ENCODE peak calls at places on chromosome 7, in eight cellular contexts. M, I, G, L, N, A, F and T are unnamed samples.
A peak's percentile ranks its signal among the peaks of the same experiment; 100 is the strongest.

GRCh38 chr7:42914726-42915045 is 2.8 kb upstream of the C7orf25 start:
- DNase-seq in N (no peak), I (peak; percentile 54), F (no peak), M (no peak), G (no peak), A (no peak), L (no peak), T (no peak)

GRCh38 chr7:113120647-113121046 is 2.3 kb upstream of the SMIM30 start:
- DNase-seq in G (no peak), L (no peak), I (no peak), M (no peak), A (no peak), F (no peak), N (peak; percentile 34), T (no peak)

GRCh38 chr7:636396-636795 is 90.1 kb upstream of the DNAAF5 start:
- DNase-seq in A (no peak), I (peak; percentile 38), M (no peak), L (peak; percentile 85), N (no peak), G (no peak), F (peak; percentile 31), T (peak; percentile 42)

GRCh38 chr7:80883188-80884025 is 35.4 kb downstream of the SEMA3C start:
- DNase-seq in A (no peak), I (peak; percentile 99), M (no peak), L (peak; percentile 96), N (peak; percentile 99), G (peak; percentile 98), F (peak; percentile 79), T (peak; percentile 72)

GRCh38 chr7:33495207-33495606 is 365.8 kb downstream of the BBS9 start:
- DNase-seq in I (peak; percentile 58), L (no peak), M (no peak), F (peak; percentile 22), G (peak; percentile 84), A (no peak), N (peak; percentile 19), T (no peak)

GRCh38 chr7:152970481-152970880 is 210.9 kb downstream of the ACTR3B start:
- DNase-seq in F (no peak), I (no peak), L (no peak), A (no peak), M (no peak), G (no peak), N (no peak), T (no peak)

GRCh38 chr7:55552320-55553086 is 19.8 kb downstream of the VOPP1 start:
- DNase-seq in L (peak; percentile 37), F (peak; percentile 64), M (peak; percentile 70), I (peak; percentile 96), A (no peak), G (no peak), N (peak; percentile 75), T (no peak)

GRCh38 chr7:131555565-131556054 is 818 bp downstream of the PODXL start:
- DNase-seq in A (no peak), M (no peak), N (no peak), G (no peak), I (no peak), F (no peak), L (no peak), T (no peak)

GRCh38 chr7:95595825-95596182 is 512 bp downstream of the PDK4 start:
- DNase-seq in A (no peak), F (no peak), N (no peak), M (peak; percentile 24), G (no peak), L (no peak), I (peak; percentile 35), T (no peak)

GRCh38 chr7:142793156-142793555 is 22.4 kb downstream of the PRSS2 start:
- DNase-seq in F (no peak), N (no peak), M (no peak), I (peak; percentile 57), G (no peak), A (no peak), L (no peak), T (no peak)

GRCh38 chr7:43072530-43072929 is 39.9 kb upstream of the HECW1 start:
- DNase-seq in M (no peak), L (no peak), A (no peak), N (no peak), I (peak; percentile 53), G (no peak), F (no peak), T (no peak)

GRCh38 chr7:156389116-156389692 is 251.4 kb upstream of the RNF32 start:
- DNase-seq in I (no peak), G (no peak), L (no peak), M (no peak), N (no peak), A (no peak), F (no peak), T (no peak)

GRCh38 chr7:80346704-80347103 is 165.2 kb downstream of the GNAT3 start:
- DNase-seq in G (no peak), L (peak; percentile 10), M (no peak), F (no peak), A (no peak), N (peak; percentile 73), I (peak; percentile 55), T (no peak)

GRCh38 chr7:25964483-25964961 is 187.5 kb upstream of the NFE2L3 start:
- DNase-seq in M (peak; percentile 51), I (no peak), N (no peak), G (no peak), A (no peak), L (no peak), F (no peak), T (no peak)

GRCh38 chr7:26388256-26388655 is 96.6 kb downstream of the SNX10 start:
- DNase-seq in F (no peak), L (no peak), M (no peak), G (no peak), N (no peak), I (no peak), A (no peak), T (no peak)

GRCh38 chr7:50812847-50813475 is 30.3 kb upstream of the GRB10 start:
- DNase-seq in M (peak; percentile 78), I (peak; percentile 78), G (no peak), L (peak; percentile 88), F (peak; percentile 46), A (peak; percentile 81), N (peak; percentile 80), T (peak; percentile 22)

GRCh38 chr7:96304573-96304972 is 17.3 kb downstream of the SLC25A13 start:
- DNase-seq in A (no peak), M (no peak), N (peak; percentile 76), G (no peak), I (no peak), L (no peak), F (no peak), T (no peak)

GRCh38 chr7:37247881-37248280 is 200.8 kb downstream of the ELMO1 start:
- DNase-seq in G (no peak), I (peak; percentile 61), N (peak; percentile 51), F (peak; percentile 91), A (no peak), L (peak; percentile 13), M (no peak), T (peak; percentile 27)

GRCh38 chr7:51789494-51789893 is 472.9 kb upstream of the COBL start:
- DNase-seq in M (no peak), F (peak; percentile 65), G (no peak), N (no peak), A (no peak), I (no peak), L (no peak), T (no peak)

GRCh38 chr7:66597472-66597871 is 31.2 kb upstream of the KCTD7 start:
- DNase-seq in I (no peak), G (no peak), A (no peak), M (no peak), L (no peak), N (no peak), F (no peak), T (no peak)

GRCh38 chr7:101605611-101606010 is 23.5 kb downstream of the MYL10 start:
- DNase-seq in L (no peak), F (peak; percentile 39), M (no peak), N (no peak), A (no peak), G (no peak), I (no peak), T (no peak)

GRCh38 chr7:55250313-55250712 is 114.8 kb upstream of the LANCL2 start:
- DNase-seq in N (peak; percentile 25), M (peak; percentile 36), G (no peak), I (peak; percentile 23), A (no peak), L (peak; percentile 61), F (peak; percentile 77), T (peak; percentile 47)

GRCh38 chr7:20362574-20363253 is 32.0 kb downstream of the ITGB8 start:
- DNase-seq in I (no peak), A (no peak), M (no peak), N (no peak), L (no peak), G (no peak), F (no peak), T (no peak)

DNA sequence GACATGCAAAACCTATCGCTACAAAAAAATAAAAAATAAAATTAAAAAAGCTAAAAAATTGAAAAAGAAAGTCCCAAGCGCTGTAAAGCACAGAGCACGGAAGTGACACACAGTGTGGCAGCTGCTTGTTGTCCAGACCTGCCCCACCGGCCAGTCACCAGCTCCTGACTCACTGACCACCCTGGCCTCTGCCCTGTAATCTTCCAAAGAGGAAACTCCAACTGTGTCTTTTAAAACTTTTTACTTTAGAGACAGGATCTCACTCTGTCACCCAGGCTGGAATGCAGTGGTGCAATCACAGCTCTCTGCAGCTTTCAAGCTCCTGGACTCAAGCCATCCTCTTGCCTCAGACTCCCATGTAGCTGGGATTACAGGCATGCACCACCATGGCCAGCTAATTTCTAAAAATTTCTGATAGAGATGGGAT is 23.6 kb downstream of the GNA12 start:
- DNase-seq in F (peak; percentile 64), I (peak; percentile 98), L (peak; percentile 72), G (peak; percentile 82), M (peak; percentile 62), A (peak; percentile 67), N (peak; percentile 98), T (peak; percentile 31)
- H3K4me3 ChIP-seq in F (no peak overlapping the region), I (no peak overlapping the region), L (peak overlapping the region; percentile 3), G (no peak overlapping the region), M (no peak overlapping the region), A (no peak overlapping the region), N (no peak overlapping the region), T (no peak overlapping the region)

GRCh38 chr7:45593877-45594276 is 19.7 kb downstream of the ADCY1 start:
- DNase-seq in F (no peak), N (no peak), M (no peak), G (no peak), L (no peak), A (no peak), I (no peak), T (no peak)
- H3K4me3 ChIP-seq in F (no peak overlapping the region), N (no peak overlapping the region), M (no peak overlapping the region), G (no peak overlapping the region), L (no peak overlapping the region), A (no peak overlapping the region), I (no peak overlapping the region), T (no peak overlapping the region)

GRCh38 chr7:138813945-138814344 is 15.9 kb upstream of the ATP6V0A4 start:
- DNase-seq in G (no peak), A (no peak), N (no peak), F (no peak), L (no peak), I (no peak), M (no peak), T (no peak)
- H3K4me3 ChIP-seq in G (no peak overlapping the region), A (no peak overlapping the region), N (no peak overlapping the region), F (no peak overlapping the region), L (no peak overlapping the region), I (no peak overlapping the region), M (no peak overlapping the region), T (no peak overlapping the region)

DNA sequence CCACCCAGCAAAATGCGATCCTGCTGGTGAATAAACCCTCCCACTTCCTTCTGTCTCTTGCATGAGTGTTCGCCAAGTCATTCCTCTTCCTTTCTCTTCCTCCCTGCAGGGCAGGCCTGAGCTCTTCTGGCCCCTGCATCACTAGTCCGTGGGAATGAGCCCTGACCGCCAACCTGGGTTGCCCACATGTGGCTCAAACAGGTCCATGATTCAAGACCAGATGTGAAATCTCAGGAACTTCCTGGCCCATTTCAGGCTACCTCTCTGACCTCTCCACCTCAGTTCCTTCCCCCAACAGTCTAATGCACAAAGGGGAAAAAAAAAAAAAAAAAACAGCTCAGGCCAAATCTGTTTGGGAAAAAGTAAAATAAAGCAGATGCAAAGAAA is 5.4 kb upstream of the YWHAG start:
- DNase-seq in N (peak; percentile 88), M (no peak), A (no peak), I (peak; percentile 77), F (peak; percentile 54), G (no peak), L (peak; percentile 69), T (peak; percentile 30)
- H3K4me3 ChIP-seq in N (no peak overlapping the region), M (no peak overlapping the region), A (peak overlapping the region; percentile 32), I (no peak overlapping the region), F (no peak overlapping the region), G (no peak overlapping the region), L (no peak overlapping the region), T (peak overlapping the region; percentile 38)